ENCODE peak calls at places on chromosomes 6 and 20, in four cellular contexts. W, L, P and G are unnamed samples.

GRCh38 chr6:6927437-6928361 is 180.1 kb upstream of the RREB1 start:
- DNase-seq in P (peak; percentile 73), W (no peak), L (peak; percentile 23), G (peak; percentile 26)

GRCh38 chr6:11971154-11971553 is 41.0 kb upstream of the HIVEP1 start:
- DNase-seq in P (no peak), L (no peak), W (no peak), G (no peak)

GRCh38 chr20:59580208-59580980 is 23.9 kb upstream of the PHACTR3 start:
- DNase-seq in P (no peak), L (no peak), W (peak; percentile 22), G (no peak)

GRCh38 chr20:50655325-50655880 is 35.9 kb downstream of the RIPOR3 start:
- DNase-seq in L (no peak), W (peak; percentile 67), P (peak; percentile 39), G (no peak)

GRCh38 chr6:45681860-45682488 is 304.2 kb upstream of the SUPT3H start:
- DNase-seq in P (no peak), W (no peak), L (peak; percentile 42), G (no peak)

GRCh38 chr20:62220666-62221568 is 839 bp upstream of the HRH3 start:
- DNase-seq in L (no peak), P (no peak), W (no peak), G (no peak)

GRCh38 chr6:93786474-93787330 is 367.3 kb upstream of the EPHA7 start:
- DNase-seq in P (no peak), W (no peak), L (no peak), G (no peak)

GRCh38 chr6:152094276-152094675 is 286.8 kb downstream of the ESR1 start:
- DNase-seq in L (no peak), W (no peak), P (no peak), G (no peak)

GRCh38 chr6:110310861-110311446 is 47.2 kb downstream of the METTL24 start:
- DNase-seq in P (no peak), L (no peak), W (no peak), G (no peak)

GRCh38 chr6:158284340-158285210 is 27.7 kb upstream of the TULP4 start:
- DNase-seq in W (no peak), P (no peak), L (no peak), G (no peak)

GRCh38 chr6:130776287-130776925 is 50.8 kb upstream of the SMLR1 start:
- DNase-seq in P (no peak), W (no peak), L (peak; percentile 15), G (peak; percentile 1)

GRCh38 chr20:3766381-3766780 is 1.2 kb downstream of the ADISSP start:
- DNase-seq in W (no peak), L (no peak), P (no peak), G (peak; percentile 43)

GRCh38 chr6:99349620-99350141 is at the start of gene FAXC:
- DNase-seq in W (no peak), P (no peak), L (peak; percentile 43), G (peak; percentile 46)

DNA sequence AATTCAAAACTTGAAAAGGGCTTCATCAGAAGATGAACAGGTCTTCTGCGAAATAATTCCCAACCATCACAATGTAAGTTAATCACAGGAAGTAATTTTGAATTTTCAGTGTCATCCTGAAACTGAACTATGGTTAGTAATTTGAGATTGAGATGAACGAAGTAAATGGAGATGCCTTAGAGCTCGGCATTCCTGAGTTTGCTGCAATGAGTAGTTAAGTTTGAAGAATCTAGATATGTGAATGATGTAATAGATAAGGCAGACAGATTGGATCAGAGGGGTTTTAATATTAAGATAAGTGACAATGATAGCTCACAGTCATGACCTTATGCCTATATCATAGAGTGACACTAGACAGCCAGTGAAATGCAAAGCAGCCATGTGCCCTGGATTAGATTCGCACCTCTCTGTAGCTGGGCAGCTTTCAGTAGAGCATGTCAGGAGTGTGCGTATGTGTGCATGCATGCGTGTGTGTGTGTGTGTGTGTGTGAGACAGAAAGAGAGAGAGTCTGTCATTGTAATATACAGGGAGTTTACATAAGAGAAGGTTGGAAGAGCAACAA is 232.9 kb downstream of the GMPR start:
- DNase-seq in W (no peak), L (no peak), P (no peak), G (no peak)
- TF ChIP-seq POLR2A in W (no peak), L (peak; percentile 11), P (no peak), G (no peak)

GRCh38 chr20:63739129-63740069 is at the start of gene SLC2A4RG:
- DNase-seq in L (peak; percentile 95), W (peak; percentile 51), P (peak; percentile 54), G (peak; percentile 88)
- TF ChIP-seq POLR2A in L (no peak), W (no peak), P (peak; percentile 32), G (no peak)

GRCh38 chr6:43432009-43432945 is 4.9 kb downstream of the ABCC10 start:
- DNase-seq in P (no peak), W (no peak), L (no peak), G (no peak)

GRCh38 chr6:43426928-43427405 is 374 bp upstream of the ABCC10 start:
- DNase-seq in W (no peak), L (no peak), P (no peak), G (no peak)

GRCh38 chr6:43428874-43429273 is 1.5 kb downstream of the ABCC10 start:
- DNase-seq in L (no peak), W (no peak), P (no peak), G (no peak)

GRCh38 chr6:43428112-43428570 is 800 bp downstream of the ABCC10 start:
- DNase-seq in P (no peak), L (no peak), W (no peak), G (no peak)

GRCh38 chr6:43427406-43428111 is at the start of gene ABCC10:
- DNase-seq in L (peak; percentile 92), W (peak; percentile 91), P (peak; percentile 85), G (peak; percentile 93)
- TF ChIP-seq POLR2A in L (peak; percentile 72), W (no peak), P (peak; percentile 53), G (peak; percentile 80)

GRCh38 chr6:118894425-118895240 is 681 bp downstream of the ASF1A start:
- DNase-seq in P (peak; percentile 40), W (peak; percentile 42), L (peak; percentile 37), G (peak; percentile 83)
- TF ChIP-seq POLR2A in P (peak; percentile 54), W (no peak), L (peak; percentile 83), G (peak; percentile 67)

DNA sequence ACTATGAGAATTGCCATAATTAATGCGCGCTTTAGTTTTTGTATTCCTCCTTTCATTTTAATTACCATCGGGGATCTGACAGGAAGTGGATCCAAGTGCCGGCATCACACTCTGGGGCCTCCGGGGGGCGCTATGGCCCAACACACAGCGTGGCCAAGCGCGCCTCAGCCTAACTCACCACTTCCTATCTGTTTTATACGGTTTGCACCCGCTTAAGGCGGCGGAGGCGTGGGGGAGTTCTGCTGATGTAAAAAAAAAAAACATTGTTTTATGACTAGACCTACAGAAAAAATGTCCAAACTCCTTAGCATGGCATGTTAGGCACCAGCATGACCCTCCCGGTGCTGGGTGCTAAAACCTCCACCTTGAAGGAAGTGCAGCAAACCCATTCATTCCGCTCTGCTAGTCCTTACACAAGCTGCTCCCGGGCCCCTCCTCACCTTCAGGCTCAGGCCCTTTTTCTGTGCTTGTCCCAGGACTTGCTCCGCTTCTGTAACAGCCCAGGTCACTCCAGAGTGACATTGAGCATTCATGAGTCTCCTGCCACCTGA is 4.5 kb upstream of the EBF4 start:
- DNase-seq in W (no peak), P (no peak), L (no peak), G (peak; percentile 73)
- TF ChIP-seq POLR2A in W (no peak), P (no peak), L (no peak), G (no peak)

GRCh38 chr6:105992315-105992961 is 93.7 kb upstream of the PRDM1 start:
- DNase-seq in W (peak; percentile 80), P (peak; percentile 58), L (peak; percentile 89), G (peak; percentile 86)

GRCh38 chr6:105993769-105994521 is 92.2 kb upstream of the PRDM1 start:
- DNase-seq in L (no peak), W (peak; percentile 31), P (no peak), G (peak; percentile 59)

GRCh38 chr6:105993341-105993740 is 92.8 kb upstream of the PRDM1 start:
- DNase-seq in L (no peak), P (no peak), W (no peak), G (peak; percentile 23)

GRCh38 chr6:105995403-105995699 is 90.8 kb upstream of the PRDM1 start:
- DNase-seq in W (no peak), P (no peak), L (no peak), G (no peak)

DNA sequence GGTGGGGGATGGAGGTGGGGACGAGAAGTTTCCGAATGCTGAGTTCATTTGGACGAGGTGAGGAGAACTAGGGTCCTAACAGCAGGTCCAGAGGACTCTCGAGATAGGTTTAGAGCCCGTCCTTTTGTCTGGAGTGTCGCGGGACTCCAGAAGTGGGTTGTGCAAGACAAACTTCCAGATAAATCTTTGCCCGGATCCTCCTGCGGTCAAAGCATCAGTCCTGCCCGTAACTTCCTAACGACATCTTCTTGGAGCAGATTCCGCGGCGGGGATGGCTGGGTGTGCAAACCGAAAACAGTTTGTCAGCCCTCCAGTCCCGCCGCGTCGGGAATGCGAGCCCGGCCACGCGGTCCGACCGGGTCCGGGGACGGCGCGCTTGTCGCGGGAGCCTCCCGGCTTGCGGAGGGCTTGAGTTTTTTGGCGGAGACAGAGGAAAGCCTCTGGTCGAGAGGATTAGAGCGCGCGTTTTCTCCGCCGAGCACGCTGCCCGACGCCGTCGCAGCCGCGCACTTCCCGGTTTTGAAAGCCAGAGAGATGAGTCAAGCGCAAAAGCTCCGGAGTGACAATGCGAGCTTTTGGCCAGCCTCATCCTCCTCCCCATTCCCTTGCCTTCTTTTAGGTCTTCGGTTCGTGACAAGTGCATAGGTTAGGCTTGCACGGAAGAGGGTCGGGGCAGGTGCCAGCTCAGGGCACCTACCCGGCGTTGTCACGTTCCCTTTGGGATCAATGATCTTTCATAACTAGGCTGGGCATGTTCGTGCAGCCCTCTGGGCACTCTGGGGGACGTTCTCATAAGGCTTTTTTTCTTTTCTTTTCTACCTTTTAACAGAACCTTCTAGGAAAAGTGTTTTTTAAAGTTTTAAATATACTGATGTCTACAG is 91.4 kb upstream of the PRDM1 start:
- DNase-seq in P (peak; percentile 13), W (peak; percentile 68), L (no peak), G (peak; percentile 71)
- TF ChIP-seq POLR2A in P (no peak), W (no peak), L (no peak), G (no peak)

GRCh38 chr6:162727347-162728176 is at the start of the genes PACRG and PRKN:
- DNase-seq in L (peak; percentile 78), P (peak; percentile 95), W (peak; percentile 98), G (peak; percentile 97)
- TF ChIP-seq POLR2A in L (no peak), P (peak; percentile 92), W (no peak), G (peak; percentile 74)

DNA sequence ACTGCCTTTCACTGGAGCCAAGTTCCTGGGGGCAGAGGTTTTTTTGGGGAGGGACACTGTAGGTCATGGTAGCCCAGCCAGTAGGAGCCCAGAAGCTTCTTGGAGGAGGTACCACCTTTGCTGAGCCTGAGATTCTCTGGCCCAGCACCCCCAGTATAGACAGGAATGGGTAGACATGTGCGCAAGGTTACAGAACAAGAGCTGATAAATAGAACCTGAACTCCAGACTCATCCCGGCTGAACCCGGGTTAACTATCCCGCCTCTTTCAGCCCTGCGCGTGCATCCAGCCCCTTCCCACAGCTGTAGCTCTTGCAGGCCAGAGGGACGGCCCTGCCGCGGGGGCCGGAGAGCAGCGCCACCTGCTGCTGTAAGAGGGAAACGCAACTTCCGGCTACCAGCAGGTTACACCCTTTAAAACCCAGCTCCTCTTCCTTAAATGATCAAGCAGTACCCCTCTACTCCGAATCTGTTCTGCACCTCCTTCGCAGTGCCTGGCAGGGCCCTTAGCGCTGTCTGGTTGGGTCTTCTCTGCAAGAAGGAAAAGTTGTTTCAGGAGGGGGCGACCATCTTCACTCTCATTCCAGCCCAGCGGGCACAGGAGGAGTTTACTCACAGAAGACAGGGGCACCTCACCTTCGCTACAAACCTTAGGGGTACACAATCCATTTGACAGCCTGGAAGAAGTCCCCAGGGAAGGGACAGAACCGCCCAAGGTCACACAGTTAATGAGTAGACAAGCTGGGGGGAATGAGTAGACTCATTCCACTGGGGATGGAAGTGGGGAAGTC is 7.5 kb downstream of the SRXN1 start:
- DNase-seq in P (no peak), W (no peak), L (peak; percentile 85), G (peak; percentile 87)
- TF ChIP-seq POLR2A in P (no peak), W (no peak), L (no peak), G (no peak)